ENCODE peak calls at places on chromosomes 4 and X, in four cellular contexts. C is astrocyte of the spinal cord, L is BJ, D is sigmoid colon. R is an unnamed sample.

GRCh38 chr4:88928852-88929251 is 128.1 kb downstream of the FAM13A start:
- DNase-seq in D (no peak), L (no peak), C (no peak), R (no peak)

GRCh38 chr4:7939377-7940108 is at the start of gene AFAP1:
- DNase-seq in L (peak; percentile 29), D (peak; percentile 94), C (peak; percentile 83), R (peak; percentile 85)

GRCh38 chr4:88341227-88342192 is 37.1 kb upstream of the HERC6 start:
- DNase-seq in D (peak; percentile 74), L (peak; percentile 60), C (peak; percentile 93), R (peak; percentile 98)

GRCh38 chr4:67587156-67587555 is 28.6 kb downstream of the STAP1 start:
- DNase-seq in D (no peak), C (no peak), L (no peak), R (no peak)

GRCh38 chrX:154046262-154046771 is 26.6 kb upstream of the IRAK1 start:
- DNase-seq in L (peak; percentile 74), D (peak; percentile 80), C (peak; percentile 79), R (peak; percentile 81)

GRCh38 chr4:56348582-56348981 is 38.7 kb downstream of the AASDH start:
- DNase-seq in L (no peak), D (no peak), C (no peak), R (no peak)

GRCh38 chrX:1564750-1565683 is 26.4 kb upstream of the AKAP17A start:
- DNase-seq in D (no peak), C (no peak), L (no peak), R (no peak)

GRCh38 chr4:150211821-150212445 is 133.7 kb downstream of the DCLK2 start:
- DNase-seq in C (no peak), D (no peak), L (peak; percentile 92), R (no peak)

GRCh38 chrX:50188859-50189258 is 11.9 kb downstream of the AKAP4 start:
- DNase-seq in D (no peak), L (no peak), C (no peak), R (no peak)

GRCh38 chrX:37423864-37424569 is 74.9 kb downstream of the PRRG1 start:
- DNase-seq in D (no peak), C (peak; percentile 58), L (no peak), R (peak; percentile 50)

GRCh38 chrX:63434665-63435064 is 83.5 kb upstream of the SPIN4 start:
- DNase-seq in D (no peak), C (no peak), L (no peak), R (no peak)

GRCh38 chrX:152733261-152733975 is at the start of the genes CSAG1 and MAGEA12:
- DNase-seq in D (no peak), L (no peak), C (no peak), R (no peak)

GRCh38 chrX:30835373-30835772 is 53.7 kb downstream of the TAB3 start:
- DNase-seq in D (no peak), L (no peak), C (no peak), R (no peak)

GRCh38 chr4:165301833-165302232 is 25.6 kb upstream of the MSMO1 start:
- DNase-seq in D (no peak), L (no peak), C (peak; percentile 56), R (peak; percentile 75)

GRCh38 chr4:56786955-56787354 is 34.5 kb downstream of the SPINK2 start:
- DNase-seq in L (no peak), D (peak; percentile 88), C (peak; percentile 79), R (peak; percentile 73)

GRCh38 chrX:11267311-11267910 is 25.8 kb upstream of the AMELX start:
- DNase-seq in D (no peak), L (no peak), C (no peak), R (peak; percentile 4)

GRCh38 chrX:23752740-23753435 is 9.8 kb upstream of the ACOT9 start:
- DNase-seq in D (no peak), C (peak; percentile 46), L (peak; percentile 82), R (peak; percentile 41)

GRCh38 chr4:69124941-69125340 is 28.7 kb downstream of the UGT2B7 start:
- DNase-seq in D (no peak), C (no peak), L (no peak), R (no peak)

GRCh38 chr4:186775867-186776266 is 52.2 kb upstream of the FAT1 start:
- DNase-seq in L (no peak), C (no peak), D (no peak), R (peak; percentile 46)

GRCh38 chrX:29453333-29453732 is 762.0 kb upstream of the MAGEB2 start:
- DNase-seq in D (no peak), C (no peak), L (no peak), R (no peak)

GRCh38 chr4:61298178-61298740 is 98.1 kb downstream of the ADGRL3 start:
- DNase-seq in L (no peak), C (no peak), D (no peak), R (no peak)

GRCh38 chr4:125187621-125188176 is 127.1 kb upstream of the FAT4 start:
- DNase-seq in C (peak; percentile 88), D (no peak), L (peak; percentile 67), R (no peak)

GRCh38 chrX:72126048-72126415 is 5.7 kb downstream of the RTL5 start:
- DNase-seq in D (no peak), L (no peak), C (no peak), R (peak; percentile 46)

GRCh38 chr4:151604238-151604637 is 156.6 kb downstream of the GATB start:
- DNase-seq in L (no peak), C (peak; percentile 32), D (no peak), R (peak; percentile 71)

GRCh38 chr4:101972791-101973190 is 182.3 kb downstream of the BANK1 start:
- DNase-seq in C (no peak), L (no peak), D (no peak), R (peak; percentile 56)

GRCh38 chrX:34778961-34779360 is 121.9 kb upstream of the TMEM47 start:
- DNase-seq in C (peak; percentile 67), L (peak; percentile 46), D (no peak), R (peak; percentile 50)

GRCh38 chrX:134546187-134546586 is 86.2 kb downstream of the HPRT1 start:
- DNase-seq in C (no peak), D (no peak), L (no peak), R (no peak)

GRCh38 chrX:115892787-115893671 is 277.5 kb upstream of the AGTR2 start:
- DNase-seq in L (no peak), C (peak; percentile 71), D (peak; percentile 80), R (peak; percentile 21)

GRCh38 chrX:54066841-54067240 is 22.6 kb upstream of the PHF8 start:
- DNase-seq in D (no peak), C (peak; percentile 33), L (no peak), R (peak; percentile 27)

GRCh38 chr4:2009651-2010233 is 968 bp upstream of the NELFA start:
- DNase-seq in C (peak; percentile 45), L (no peak), D (no peak), R (peak; percentile 46)

GRCh38 chr4:15809473-15809872 is 31.3 kb downstream of the CD38 start:
- DNase-seq in D (no peak), C (no peak), L (no peak), R (no peak)

GRCh38 chrX:135973548-135974278 is at the start of gene MMGT1:
- DNase-seq in L (no peak), C (peak; percentile 88), D (peak; percentile 94), R (peak; percentile 88)
- H3K4me3 ChIP-seq in L (peak within 1 kb of the TSS; percentile 86), C (peak within 1 kb of the TSS; percentile 83), D (peak within 1 kb of the TSS; percentile 53), R (peak within 1 kb of the TSS; percentile 89)

GRCh38 chr4:99563310-99564186 is at the start of gene TRMT10A:
- DNase-seq in L (peak; percentile 82), C (peak; percentile 99), D (peak; percentile 99), R (peak; percentile 99)
- TF ChIP-seq CTCF in L (no peak), C (no peak), D (no peak), R (no peak)

GRCh38 chr4:157076578-157076947 is 613 bp downstream of the GLRB start:
- DNase-seq in L (no peak), C (no peak), D (peak; percentile 47), R (no peak)

GRCh38 chr4:157079441-157079840 is 3.5 kb downstream of the GLRB start:
- DNase-seq in C (no peak), D (no peak), L (no peak), R (no peak)

GRCh38 chr4:157072002-157072401 is 3.9 kb upstream of the GLRB start:
- DNase-seq in C (peak; percentile 23), L (no peak), D (no peak), R (peak; percentile 45)

GRCh38 chr4:157075401-157075800 is 549 bp upstream of the GLRB start:
- DNase-seq in C (no peak), L (no peak), D (no peak), R (no peak)

DNA sequence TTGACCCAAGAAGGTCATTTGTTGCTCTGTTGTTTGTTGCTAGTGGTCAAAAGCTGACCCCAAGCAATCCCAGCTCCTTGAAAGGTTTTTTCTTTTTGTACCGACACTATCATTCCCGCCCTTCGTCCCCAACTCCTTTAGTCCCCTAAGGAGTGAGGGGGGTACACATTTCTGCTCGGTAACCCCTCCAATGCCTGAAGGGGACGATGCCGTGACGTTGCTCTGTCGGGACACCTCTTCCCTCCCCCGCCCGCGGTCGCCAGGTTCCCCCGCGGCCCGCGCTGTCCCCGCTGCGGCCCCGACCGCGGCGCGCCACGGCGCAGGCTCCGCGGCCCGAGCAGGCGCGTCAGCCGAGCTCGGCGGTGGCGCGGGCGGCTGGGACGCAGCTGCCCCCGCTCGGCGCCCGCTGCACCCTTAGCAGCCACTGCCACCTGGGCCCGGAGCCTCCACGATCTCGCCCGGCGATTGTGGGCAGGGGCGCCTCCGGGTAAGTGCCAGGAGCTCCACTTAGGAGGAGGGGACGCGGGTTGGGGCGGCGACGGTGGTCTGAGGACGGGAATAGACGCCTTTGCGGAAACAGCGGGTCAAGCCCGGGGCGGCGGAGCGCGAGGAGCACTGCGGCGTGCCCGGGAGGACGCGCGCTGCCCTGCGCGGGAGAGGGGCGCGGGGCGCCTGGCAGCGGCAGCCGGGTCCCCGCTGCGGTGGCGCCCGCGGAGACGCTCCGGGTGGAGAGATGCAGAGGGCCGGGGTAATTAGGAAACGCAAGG is at the start of gene GLRB:
- DNase-seq in C (no peak), D (peak; percentile 65), L (no peak), R (peak; percentile 5)
- H3K4me3 ChIP-seq in C (peak within 1 kb of the TSS; percentile 66), D (peak within 1 kb of the TSS; percentile 71), L (peak within 1 kb of the TSS; percentile 76), R (peak within 1 kb of the TSS; percentile 79)

GRCh38 chr4:5409980-5410618 is 298.3 kb downstream of the EVC2 start:
- DNase-seq in C (no peak), L (no peak), D (no peak), R (no peak)
- TF ChIP-seq CTCF in C (no peak), L (no peak), D (no peak), R (peak; percentile 24)

GRCh38 chr4:48015678-48016077 is 803 bp downstream of the CNGA1 start:
- DNase-seq in D (no peak), L (no peak), C (no peak), R (no peak)

GRCh38 chr4:48017108-48017527 is 546 bp downstream of the NIPAL1 start:
- DNase-seq in C (peak; percentile 64), L (no peak), D (peak; percentile 64), R (peak; percentile 51)

GRCh38 chr4:48016141-48017107 is at the start of the genes CNGA1 and NIPAL1:
- DNase-seq in L (no peak), C (peak; percentile 57), D (peak; percentile 70), R (peak; percentile 58)

GRCh38 chr4:48015216-48015615 is 1.3 kb downstream of the CNGA1 start:
- DNase-seq in C (no peak), L (no peak), D (no peak), R (no peak)

DNA sequence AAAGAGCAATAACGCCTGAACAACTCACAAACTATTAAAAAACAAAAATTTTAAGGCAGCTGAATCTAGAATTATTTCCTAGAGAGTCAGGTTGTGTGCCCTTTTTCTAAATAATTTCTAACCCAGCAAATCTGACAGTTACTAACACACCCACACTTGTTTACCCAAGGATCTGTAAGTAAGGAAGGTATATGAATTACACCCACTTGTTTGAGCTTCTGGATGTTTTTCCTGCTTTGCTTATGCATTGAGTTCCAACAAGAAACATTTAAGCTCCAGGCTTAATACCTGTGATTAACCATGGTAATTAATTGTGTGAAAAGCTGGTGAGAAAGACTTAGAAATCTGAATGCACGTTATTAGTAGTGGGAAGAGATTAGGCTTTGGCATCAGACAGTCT is 1.5 kb downstream of the NIPAL1 start:
- DNase-seq in L (no peak), D (no peak), C (no peak), R (no peak)
- H3K4me3 ChIP-seq in L (no peak overlapping the region), D (no peak overlapping the region), C (no peak overlapping the region), R (no peak overlapping the region)

GRCh38 chr4:122205687-122206086 is 53.6 kb downstream of the BLTP1 start:
- DNase-seq in C (no peak), D (no peak), L (no peak), R (no peak)
- TF ChIP-seq CTCF in C (no peak), D (no peak), L (no peak), R (no peak)

R was measured in choroid plexus epithelial cell.